ENCODE peak calls at places on chromosome X, in eight cellular contexts. One of them, this sample, is unnamed.

GRCh38 chrX:33379839-33380238 is 168.5 kb upstream of the DMD start:
- DNase-seq in HepG2: no peak
- DNase-seq in HL-60: no peak
- DNase-seq in GM23338: no peak
- DNase-seq in SK-N-SH: no peak
- DNase-seq in HCT116: no peak
- DNase-seq in GM12878: no peak
- DNase-seq in K562: no peak
- DNase-seq in this sample: no peak

GRCh38 chrX:55107911-55108310 is 19.1 kb downstream of the PAGE2 start:
- DNase-seq in GM23338: no peak
- DNase-seq in SK-N-SH: no peak
- DNase-seq in K562: no peak
- DNase-seq in HepG2: no peak
- DNase-seq in HL-60: no peak
- DNase-seq in GM12878: no peak
- DNase-seq in HCT116: no peak
- DNase-seq in this sample: no peak

GRCh38 chrX:7025471-7025870 is 122.0 kb upstream of the STS start:
- DNase-seq in HL-60: no peak
- DNase-seq in GM23338: no peak
- DNase-seq in HCT116: no peak
- DNase-seq in GM12878: no peak
- DNase-seq in HepG2: no peak
- DNase-seq in K562: no peak
- DNase-seq in SK-N-SH: no peak
- DNase-seq in this sample: no peak

GRCh38 chrX:121000589-121000988 is 15.0 kb upstream of the CT47A1 start:
- DNase-seq in GM12878: peak; percentile 5
- DNase-seq in GM23338: peak; percentile 26
- DNase-seq in K562: no peak
- DNase-seq in HepG2: peak; percentile 30
- DNase-seq in SK-N-SH: peak; percentile 3
- DNase-seq in HCT116: peak; percentile 36
- DNase-seq in HL-60: no peak
- DNase-seq in this sample: no peak

GRCh38 chrX:105876658-105877057 is 54.3 kb downstream of the NRK start:
- DNase-seq in SK-N-SH: no peak
- DNase-seq in K562: no peak
- DNase-seq in HL-60: no peak
- DNase-seq in GM23338: peak; percentile 50
- DNase-seq in GM12878: no peak
- DNase-seq in HCT116: peak; percentile 29
- DNase-seq in HepG2: peak; percentile 3
- DNase-seq in this sample: no peak

GRCh38 chrX:8629871-8630270 is 102.1 kb downstream of the ANOS1 start:
- DNase-seq in K562: no peak
- DNase-seq in HL-60: no peak
- DNase-seq in HCT116: no peak
- DNase-seq in SK-N-SH: no peak
- DNase-seq in GM23338: no peak
- DNase-seq in GM12878: no peak
- DNase-seq in HepG2: no peak
- DNase-seq in this sample: no peak

GRCh38 chrX:130799393-130799792 is 103.6 kb downstream of the ENOX2 start:
- DNase-seq in HL-60: no peak
- DNase-seq in HepG2: no peak
- DNase-seq in GM12878: no peak
- DNase-seq in K562: no peak
- DNase-seq in SK-N-SH: no peak
- DNase-seq in GM23338: no peak
- DNase-seq in HCT116: no peak
- DNase-seq in this sample: no peak

GRCh38 chrX:44675364-44676024 is 132.8 kb upstream of the FUNDC1 start:
- DNase-seq in SK-N-SH: peak; percentile 76
- DNase-seq in GM23338: no peak
- DNase-seq in HCT116: no peak
- DNase-seq in HepG2: no peak
- DNase-seq in GM12878: no peak
- DNase-seq in HL-60: no peak
- DNase-seq in K562: peak; percentile 9
- DNase-seq in this sample: no peak

DNA sequence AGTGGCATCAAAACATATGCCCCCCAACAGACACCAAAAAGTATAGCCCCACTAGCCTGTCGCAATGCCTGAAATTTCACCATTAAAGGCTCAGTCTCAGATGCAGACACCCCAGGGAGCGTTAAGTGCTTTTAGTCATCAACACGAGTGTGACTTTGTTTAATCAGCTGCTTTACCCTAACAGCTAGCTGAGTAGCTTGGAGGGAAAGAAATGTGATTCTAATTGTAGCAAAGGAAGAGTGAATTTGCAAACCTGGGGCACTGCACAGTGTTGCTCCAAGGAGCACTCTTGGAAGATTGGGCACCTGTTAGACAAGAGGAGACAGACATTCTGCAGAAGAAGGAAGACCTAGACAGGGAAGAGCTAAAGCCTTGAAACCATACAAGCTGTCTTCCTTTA is 145.1 kb downstream of the BEND2 start:
- DNase-seq in SK-N-SH: no peak
- DNase-seq in HL-60: no peak
- DNase-seq in HepG2: no peak
- DNase-seq in K562: no peak
- DNase-seq in GM12878: no peak
- DNase-seq in GM23338: peak; percentile 9
- DNase-seq in HCT116: no peak
- DNase-seq in this sample: no peak
- H3K27me3 ChIP-seq in SK-N-SH: no peaks in the 10 kb centered on the region
- H3K27me3 ChIP-seq in HL-60: no peaks in the 10 kb centered on the region
- H3K27me3 ChIP-seq in HepG2: no peaks in the 10 kb centered on the region
- H3K27me3 ChIP-seq in K562: no peaks in the 10 kb centered on the region
- H3K27me3 ChIP-seq in GM12878: no peaks in the 10 kb centered on the region
- H3K27me3 ChIP-seq in GM23338: no peaks in the 10 kb centered on the region
- H3K27me3 ChIP-seq in HCT116: peaks cover 4% of the 10 kb centered on the region
- H3K27me3 ChIP-seq in this sample: no peaks in the 10 kb centered on the region

GRCh38 chrX:110316351-110317078 is 1.4 kb downstream of the AMMECR1 start:
- DNase-seq in HCT116: no peak
- DNase-seq in K562: no peak
- DNase-seq in GM12878: no peak
- DNase-seq in HL-60: no peak
- DNase-seq in SK-N-SH: peak; percentile 15
- DNase-seq in GM23338: no peak
- DNase-seq in HepG2: no peak
- DNase-seq in this sample: no peak

GRCh38 chrX:110317820-110318663 is at the start of gene AMMECR1:
- DNase-seq in K562: peak; percentile 88
- DNase-seq in HL-60: peak; percentile 46
- DNase-seq in HCT116: peak; percentile 31
- DNase-seq in GM12878: no peak
- DNase-seq in HepG2: peak; percentile 44
- DNase-seq in GM23338: peak; percentile 81
- DNase-seq in SK-N-SH: peak; percentile 89
- DNase-seq in this sample: no peak

GRCh38 chrX:110320588-110320987 is 2.7 kb upstream of the AMMECR1 start:
- DNase-seq in SK-N-SH: no peak
- DNase-seq in HCT116: no peak
- DNase-seq in K562: no peak
- DNase-seq in GM23338: peak; percentile 12
- DNase-seq in GM12878: no peak
- DNase-seq in HL-60: no peak
- DNase-seq in HepG2: no peak
- DNase-seq in this sample: no peak

GRCh38 chrX:110317079-110317819 is 636 bp downstream of the AMMECR1 start:
- DNase-seq in GM23338: peak; percentile 29
- DNase-seq in HL-60: no peak
- DNase-seq in K562: no peak
- DNase-seq in HepG2: no peak
- DNase-seq in HCT116: no peak
- DNase-seq in GM12878: no peak
- DNase-seq in SK-N-SH: peak; percentile 55
- DNase-seq in this sample: no peak

DNA sequence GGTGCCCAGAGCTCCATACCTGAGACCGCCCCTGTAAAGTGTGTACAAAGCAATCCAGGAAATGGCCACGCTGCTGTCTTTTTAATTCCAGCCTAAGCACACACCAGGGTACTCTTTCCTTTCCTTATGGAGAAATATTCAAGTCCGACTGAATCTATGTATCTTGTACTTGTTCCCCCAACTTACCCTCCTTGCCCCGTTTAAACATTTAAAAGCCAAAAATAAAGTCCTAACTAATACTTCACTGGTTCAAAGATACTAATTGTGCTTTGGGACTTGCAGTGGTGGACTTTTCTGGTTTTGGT is 731 bp upstream of the AMMECR1 start:
- DNase-seq in HL-60: no peak
- DNase-seq in SK-N-SH: no peak
- DNase-seq in GM23338: no peak
- DNase-seq in GM12878: no peak
- DNase-seq in HepG2: no peak
- DNase-seq in K562: no peak
- DNase-seq in HCT116: no peak
- DNase-seq in this sample: no peak
- H3K4me3 ChIP-seq in HL-60: peak overlapping the region; percentile 35
- H3K4me3 ChIP-seq in SK-N-SH: peak overlapping the region; percentile 81
- H3K4me3 ChIP-seq in GM23338: peak overlapping the region; percentile 76
- H3K4me3 ChIP-seq in GM12878: peak overlapping the region; percentile 64
- H3K4me3 ChIP-seq in HepG2: peak overlapping the region; percentile 69
- H3K4me3 ChIP-seq in K562: peak overlapping the region; percentile 95
- H3K4me3 ChIP-seq in HCT116: peak overlapping the region; percentile 42
- H3K4me3 ChIP-seq in this sample: peak overlapping the region; percentile 84

GRCh38 chrX:134002921-134003615 is 17.7 kb upstream of the GPC3 start:
- DNase-seq in HCT116: no peak
- DNase-seq in GM23338: no peak
- DNase-seq in HepG2: no peak
- DNase-seq in K562: no peak
- DNase-seq in SK-N-SH: no peak
- DNase-seq in GM12878: no peak
- DNase-seq in HL-60: no peak
- DNase-seq in this sample: no peak

GRCh38 chrX:134010690-134011089 is 25.3 kb upstream of the GPC3 start:
- DNase-seq in HCT116: no peak
- DNase-seq in SK-N-SH: no peak
- DNase-seq in HepG2: no peak
- DNase-seq in GM12878: no peak
- DNase-seq in GM23338: no peak
- DNase-seq in K562: no peak
- DNase-seq in HL-60: no peak
- DNase-seq in this sample: no peak

GRCh38 chrX:134004038-134004437 is 18.6 kb upstream of the GPC3 start:
- DNase-seq in HL-60: no peak
- DNase-seq in HCT116: no peak
- DNase-seq in K562: no peak
- DNase-seq in GM12878: no peak
- DNase-seq in SK-N-SH: no peak
- DNase-seq in HepG2: no peak
- DNase-seq in GM23338: no peak
- DNase-seq in this sample: no peak

GRCh38 chrX:134006484-134007161 is 21.2 kb upstream of the GPC3 start:
- DNase-seq in HL-60: no peak
- DNase-seq in SK-N-SH: no peak
- DNase-seq in GM12878: no peak
- DNase-seq in HCT116: no peak
- DNase-seq in K562: no peak
- DNase-seq in HepG2: peak; percentile 89
- DNase-seq in GM23338: no peak
- DNase-seq in this sample: no peak
- TF ChIP-seq REST in HL-60: no peak
- TF ChIP-seq REST in SK-N-SH: no peak
- TF ChIP-seq REST in GM12878: no peak
- TF ChIP-seq REST in HCT116: no peak
- TF ChIP-seq REST in K562: no peak
- TF ChIP-seq REST in HepG2: no peak
- TF ChIP-seq REST in GM23338: no peak
- TF ChIP-seq REST in this sample: no peak

GRCh38 chrX:71974916-71975315 is 64.3 kb downstream of the NHSL2 start:
- DNase-seq in GM23338: no peak
- DNase-seq in HL-60: no peak
- DNase-seq in GM12878: no peak
- DNase-seq in K562: no peak
- DNase-seq in HCT116: no peak
- DNase-seq in HepG2: no peak
- DNase-seq in SK-N-SH: no peak
- DNase-seq in this sample: no peak
- H3K27me3 ChIP-seq in GM23338: no peaks in the 10 kb centered on the region
- H3K27me3 ChIP-seq in HL-60: peaks cover 3% of the 10 kb centered on the region
- H3K27me3 ChIP-seq in GM12878: no peaks in the 10 kb centered on the region
- H3K27me3 ChIP-seq in K562: peaks cover 9% of the 10 kb centered on the region
- H3K27me3 ChIP-seq in HCT116: no peaks in the 10 kb centered on the region
- H3K27me3 ChIP-seq in HepG2: no peaks in the 10 kb centered on the region
- H3K27me3 ChIP-seq in SK-N-SH: peaks cover 5% of the 10 kb centered on the region
- H3K27me3 ChIP-seq in this sample: no peaks in the 10 kb centered on the region

GRCh38 chrX:71533850-71534515 is 1.1 kb downstream of the OGT start:
- DNase-seq in GM12878: no peak
- DNase-seq in HepG2: peak; percentile 7
- DNase-seq in HL-60: no peak
- DNase-seq in GM23338: peak; percentile 53
- DNase-seq in SK-N-SH: peak; percentile 42
- DNase-seq in HCT116: no peak
- DNase-seq in K562: peak; percentile 25
- DNase-seq in this sample: no peak

GRCh38 chrX:71534773-71535544 is 2.1 kb downstream of the OGT start:
- DNase-seq in K562: no peak
- DNase-seq in GM23338: no peak
- DNase-seq in HCT116: no peak
- DNase-seq in GM12878: no peak
- DNase-seq in HL-60: no peak
- DNase-seq in HepG2: peak; percentile 13
- DNase-seq in SK-N-SH: no peak
- DNase-seq in this sample: no peak

GRCh38 chrX:71533514-71533849 is 578 bp downstream of the OGT start:
- DNase-seq in HCT116: no peak
- DNase-seq in HL-60: no peak
- DNase-seq in GM12878: no peak
- DNase-seq in K562: peak; percentile 26
- DNase-seq in GM23338: no peak
- DNase-seq in HepG2: no peak
- DNase-seq in SK-N-SH: no peak
- DNase-seq in this sample: no peak

GRCh38 chrX:71532753-71533425 is at the start of gene OGT:
- DNase-seq in HepG2: peak; percentile 89
- DNase-seq in GM12878: peak; percentile 79
- DNase-seq in HCT116: peak; percentile 93
- DNase-seq in SK-N-SH: peak; percentile 75
- DNase-seq in GM23338: peak; percentile 97
- DNase-seq in K562: peak; percentile 77
- DNase-seq in HL-60: peak; percentile 96
- DNase-seq in this sample: peak; percentile 86

GRCh38 chrX:71532078-71532752 is 689 bp upstream of the OGT start:
- DNase-seq in HCT116: no peak
- DNase-seq in HepG2: no peak
- DNase-seq in GM23338: no peak
- DNase-seq in HL-60: no peak
- DNase-seq in K562: no peak
- DNase-seq in GM12878: no peak
- DNase-seq in SK-N-SH: no peak
- DNase-seq in this sample: no peak
- H3K4me3 ChIP-seq in HCT116: peak overlapping the region; percentile 86
- H3K4me3 ChIP-seq in HepG2: peak overlapping the region; percentile 72
- H3K4me3 ChIP-seq in GM23338: peak overlapping the region; percentile 92
- H3K4me3 ChIP-seq in HL-60: peak overlapping the region; percentile 29
- H3K4me3 ChIP-seq in K562: peak overlapping the region; percentile 95
- H3K4me3 ChIP-seq in GM12878: peak overlapping the region; percentile 46
- H3K4me3 ChIP-seq in SK-N-SH: peak overlapping the region; percentile 72
- H3K4me3 ChIP-seq in this sample: peak overlapping the region; percentile 88